ENCODE peak calls at places on chromosomes 4 and X, in eight cellular contexts. E is adipocyte; K is prostate gland; D is CD4-positive, CD25-positive, alpha-beta regulatory T cell; U is PC-9; S is cardiac muscle cell; N is OCI-LY7; A is ascending aorta. W is an unnamed sample.

GRCh38 chrX:85004255-85004654 is 578 bp downstream of the APOOL start:
- DNase-seq in E (peak; percentile 30), K (peak; percentile 4), D (no peak), U (no peak), S (peak; percentile 1), N (peak; percentile 5), A (no peak), W (no peak)

GRCh38 chr4:123096038-123096437 is 173.6 kb upstream of the NUDT6 start:
- DNase-seq in E (peak; percentile 6), K (no peak), D (peak; percentile 4), U (no peak), S (peak; percentile 32), N (peak; percentile 4), A (no peak), W (no peak)

GRCh38 chr4:137819964-137820383 is 287.7 kb upstream of the PCDH18 start:
- DNase-seq in E (peak; percentile 70), K (peak; percentile 9), D (peak; percentile 2), U (peak; percentile 12), S (peak; percentile 79), N (peak; percentile 54), A (no peak), W (no peak)

GRCh38 chrX:48956728-48957414 is 536 bp downstream of the OTUD5 start:
- DNase-seq in E (peak; percentile 52), K (peak; percentile 3), D (peak; percentile 46), U (no peak), S (peak; percentile 6), N (no peak), A (no peak), W (no peak)

GRCh38 chr4:169573889-169574288 is 38.5 kb downstream of the NEK1 start:
- DNase-seq in E (no peak), K (no peak), D (no peak), U (no peak), S (no peak), N (no peak), A (no peak), W (no peak)

GRCh38 chr4:22237155-22237751 is 278.6 kb downstream of the ADGRA3 start:
- DNase-seq in E (no peak), K (peak; percentile 16), D (peak; percentile 32), U (peak; percentile 24), S (peak; percentile 17), N (no peak), A (no peak), W (no peak)

GRCh38 chr4:172802041-172802440 is 366.6 kb upstream of the GALNT7 start:
- DNase-seq in E (no peak), K (no peak), D (no peak), U (no peak), S (no peak), N (no peak), A (no peak), W (no peak)

GRCh38 chr4:84994280-84994679 is 27.8 kb upstream of the WDFY3 start:
- DNase-seq in E (no peak), K (no peak), D (no peak), U (no peak), S (peak; percentile 34), N (no peak), A (no peak), W (no peak)

DNA sequence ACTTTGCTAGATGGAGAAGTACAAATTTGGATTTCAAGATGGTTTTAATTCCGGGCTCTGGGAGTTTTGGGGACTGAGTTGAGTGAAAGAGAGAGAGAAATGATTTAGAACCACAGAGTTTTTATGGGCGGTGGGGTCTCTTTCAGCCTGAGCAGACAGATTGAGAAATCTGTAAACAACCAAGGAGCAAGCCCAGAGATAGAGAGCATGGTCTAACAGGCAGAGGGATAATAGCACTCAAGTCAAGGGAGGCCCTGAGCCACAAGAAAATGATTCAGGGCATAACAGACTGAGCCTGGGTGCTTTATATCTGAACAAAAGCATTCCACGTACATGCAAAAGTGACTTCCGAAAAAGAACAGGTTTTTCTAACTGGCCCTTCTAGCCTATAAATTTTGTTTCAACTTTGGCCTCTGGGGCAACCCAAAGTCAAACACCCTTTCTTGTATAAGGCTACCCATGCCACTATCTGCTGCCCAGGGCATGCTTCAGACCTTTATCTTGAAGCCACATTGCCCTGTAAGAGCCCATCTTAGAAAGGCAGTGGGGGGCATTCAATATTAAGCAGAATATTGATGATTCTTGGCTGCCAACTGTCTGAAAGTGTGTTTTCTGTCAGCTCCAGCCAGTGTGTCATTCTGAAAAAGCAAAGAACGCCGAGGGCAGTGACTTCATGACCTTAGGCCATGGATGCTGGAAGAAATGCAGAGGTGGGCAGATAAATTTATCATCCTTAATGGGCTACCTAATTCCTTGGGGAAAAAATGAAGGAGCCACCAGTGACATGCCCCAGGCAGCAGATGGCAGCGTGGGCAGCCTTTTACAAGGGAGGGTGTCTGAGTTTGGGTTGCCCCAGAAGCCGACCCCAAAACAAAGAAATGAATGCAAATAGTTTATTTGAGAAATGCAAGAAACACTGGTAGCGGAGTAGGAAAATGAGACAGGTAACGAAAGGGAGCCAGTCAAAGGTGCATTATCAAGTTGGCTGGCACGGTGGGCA is 637.6 kb downstream of the MID1IP1 start:
- DNase-seq in E (no peak), K (no peak), D (no peak), U (no peak), S (no peak), N (no peak), A (no peak), W (no peak)
- H3K4me1 ChIP-seq in E (no peaks in the 10 kb centered on the region), K (no peaks in the 10 kb centered on the region), D (peaks cover 14% of the 10 kb centered on the region), U (no peaks in the 10 kb centered on the region), S (peaks cover 28% of the 10 kb centered on the region), N (no peaks in the 10 kb centered on the region), A (no peaks in the 10 kb centered on the region), W (no peaks in the 10 kb centered on the region)

GRCh38 chr4:159175165-159175988 is 72.5 kb downstream of the RAPGEF2 start:
- DNase-seq in E (peak; percentile 95), K (peak; percentile 73), D (peak; percentile 80), U (peak; percentile 64), S (peak; percentile 93), N (peak; percentile 77), A (no peak), W (no peak)

GRCh38 chr4:159177265-159178146 is 74.6 kb downstream of the RAPGEF2 start:
- DNase-seq in E (no peak), K (no peak), D (no peak), U (no peak), S (no peak), N (no peak), A (no peak), W (no peak)

GRCh38 chr4:159178147-159178541 is 75.3 kb downstream of the RAPGEF2 start:
- DNase-seq in E (peak; percentile 66), K (no peak), D (no peak), U (no peak), S (peak; percentile 68), N (no peak), A (no peak), W (no peak)

GRCh38 chr4:159174645-159175147 is 71.8 kb downstream of the RAPGEF2 start:
- DNase-seq in E (peak; percentile 7), K (no peak), D (no peak), U (no peak), S (peak; percentile 16), N (no peak), A (no peak), W (no peak)

GRCh38 chr4:159175989-159176375 is 73.1 kb downstream of the RAPGEF2 start:
- DNase-seq in E (no peak), K (no peak), D (no peak), U (no peak), S (no peak), N (no peak), A (no peak), W (no peak)
- H3K4me1 ChIP-seq in E (peaks cover 49% of the 10 kb centered on the region), K (no peaks in the 10 kb centered on the region), D (peaks cover 4% of the 10 kb centered on the region), U (peaks cover 17% of the 10 kb centered on the region), S (peaks cover 62% of the 10 kb centered on the region), N (peaks cover 43% of the 10 kb centered on the region), A (peaks cover 30% of the 10 kb centered on the region), W (peaks cover 73% of the 10 kb centered on the region)

GRCh38 chr4:8305851-8306361 is 36.4 kb downstream of the HTRA3 start:
- DNase-seq in E (no peak), K (no peak), D (no peak), U (no peak), S (no peak), N (no peak), A (no peak), W (no peak)

GRCh38 chr4:8303081-8303480 is 33.5 kb downstream of the HTRA3 start:
- DNase-seq in E (no peak), K (no peak), D (no peak), U (no peak), S (no peak), N (no peak), A (no peak), W (no peak)

GRCh38 chr4:8303485-8304281 is 34.1 kb downstream of the HTRA3 start:
- DNase-seq in E (peak; percentile 91), K (no peak), D (no peak), U (peak; percentile 28), S (peak; percentile 93), N (no peak), A (no peak), W (no peak)

GRCh38 chr4:8306511-8307021 is 37.0 kb downstream of the HTRA3 start:
- DNase-seq in E (no peak), K (no peak), D (no peak), U (no peak), S (peak; percentile 24), N (no peak), A (no peak), W (no peak)

GRCh38 chr4:8304827-8305695 is 35.5 kb downstream of the HTRA3 start:
- DNase-seq in E (no peak), K (no peak), D (no peak), U (no peak), S (no peak), N (no peak), A (no peak), W (no peak)
- H3K4me1 ChIP-seq in E (peaks cover 41% of the 10 kb centered on the region), K (no peaks in the 10 kb centered on the region), D (no peaks in the 10 kb centered on the region), U (peaks cover 14% of the 10 kb centered on the region), S (no peaks in the 10 kb centered on the region), N (no peaks in the 10 kb centered on the region), A (no peaks in the 10 kb centered on the region), W (peaks cover 41% of the 10 kb centered on the region)

GRCh38 chr4:177047851-177048174 is 255.1 kb upstream of the VEGFC start:
- DNase-seq in E (no peak), K (no peak), D (no peak), U (no peak), S (no peak), N (no peak), A (no peak), W (no peak)

GRCh38 chr4:177047070-177047850 is 254.5 kb upstream of the VEGFC start:
- DNase-seq in E (peak; percentile 90), K (peak; percentile 18), D (peak; percentile 73), U (peak; percentile 54), S (peak; percentile 89), N (peak; percentile 59), A (no peak), W (no peak)

GRCh38 chr4:177051473-177052060 is 258.1 kb upstream of the NEIL3 start:
- DNase-seq in E (peak; percentile 19), K (no peak), D (peak; percentile 62), U (peak; percentile 9), S (peak; percentile 42), N (peak; percentile 51), A (no peak), W (no peak)

GRCh38 chr4:177057191-177057590 is 252.5 kb upstream of the NEIL3 start:
- DNase-seq in E (no peak), K (no peak), D (no peak), U (no peak), S (no peak), N (no peak), A (no peak), W (no peak)

DNA sequence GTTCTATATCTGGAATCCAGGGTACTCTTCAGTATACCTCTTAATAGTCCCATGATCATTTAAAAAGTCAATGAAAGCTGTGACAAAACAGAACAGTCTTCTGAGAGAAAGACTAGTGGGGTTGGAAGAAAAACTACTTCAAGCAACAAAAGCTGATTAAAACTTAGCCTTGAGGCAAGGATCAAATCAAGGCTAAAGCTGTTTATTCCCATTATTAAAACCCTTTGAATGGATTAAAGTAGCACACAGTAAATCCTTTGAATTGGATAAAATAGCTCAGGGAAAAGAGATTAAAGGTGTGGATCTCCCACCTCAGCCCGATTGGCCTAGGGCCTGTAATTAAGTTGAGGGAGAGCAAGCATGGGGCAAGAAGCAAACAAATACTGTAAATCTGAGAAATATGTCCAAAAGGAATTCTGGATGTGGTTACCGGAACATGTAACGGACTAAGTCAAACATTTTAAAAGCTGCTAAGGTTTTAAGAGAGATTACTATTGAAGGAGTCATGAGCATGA is 257.4 kb upstream of the NEIL3 start:
- DNase-seq in E (no peak), K (no peak), D (no peak), U (no peak), S (no peak), N (no peak), A (no peak), W (no peak)
- H3K4me1 ChIP-seq in E (peaks cover 4% of the 10 kb centered on the region), K (no peaks in the 10 kb centered on the region), D (no peaks in the 10 kb centered on the region), U (no peaks in the 10 kb centered on the region), S (no peaks in the 10 kb centered on the region), N (no peaks in the 10 kb centered on the region), A (no peaks in the 10 kb centered on the region), W (no peaks in the 10 kb centered on the region)

W was measured in esophagus muscularis mucosa.